ENCODE peak calls at places on chromosomes 3 and 15, in nine cellular contexts. One of them, this sample, is unnamed. For H3K9me3, the result is how much of the 10 kb centered on the place peaks cover.

GRCh38 chr3:24123596-24123995 is 178.5 kb downstream of the NR1D2 start:
- DNase-seq in endodermal cell: no peak
- DNase-seq in colonic mucosa: no peak
- DNase-seq in cardiac muscle cell: peak
- DNase-seq in sigmoid colon: no peak
- DNase-seq in ovary: no peak
- DNase-seq in neural progenitor cell: no peak
- DNase-seq in A549: no peak
- DNase-seq in lower lobe of right lung: no peak
- DNase-seq in this sample: no peak

GRCh38 chr3:131591394-131591990 is 88.7 kb upstream of the MRPL3 start:
- DNase-seq in sigmoid colon: no peak
- DNase-seq in endodermal cell: peak
- DNase-seq in ovary: peak
- DNase-seq in cardiac muscle cell: peak
- DNase-seq in neural progenitor cell: peak
- DNase-seq in colonic mucosa: no peak
- DNase-seq in lower lobe of right lung: no peak
- DNase-seq in A549: peak
- DNase-seq in this sample: no peak

GRCh38 chr3:171132873-171133272 is 106.4 kb upstream of the SLC2A2 start:
- DNase-seq in ovary: no peak
- DNase-seq in neural progenitor cell: no peak
- DNase-seq in lower lobe of right lung: no peak
- DNase-seq in colonic mucosa: no peak
- DNase-seq in cardiac muscle cell: peak
- DNase-seq in A549: no peak
- DNase-seq in endodermal cell: no peak
- DNase-seq in sigmoid colon: no peak
- DNase-seq in this sample: no peak

GRCh38 chr3:46461971-46462910 is 2.5 kb downstream of the LTF start:
- DNase-seq in lower lobe of right lung: no peak
- DNase-seq in sigmoid colon: no peak
- DNase-seq in cardiac muscle cell: peak
- DNase-seq in A549: no peak
- DNase-seq in ovary: no peak
- DNase-seq in endodermal cell: peak
- DNase-seq in neural progenitor cell: no peak
- DNase-seq in colonic mucosa: no peak
- DNase-seq in this sample: no peak

GRCh38 chr3:126616931-126617330 is 38.0 kb downstream of the TXNRD3 start:
- DNase-seq in A549: no peak
- DNase-seq in neural progenitor cell: no peak
- DNase-seq in cardiac muscle cell: no peak
- DNase-seq in ovary: no peak
- DNase-seq in colonic mucosa: no peak
- DNase-seq in lower lobe of right lung: no peak
- DNase-seq in endodermal cell: no peak
- DNase-seq in sigmoid colon: no peak
- DNase-seq in this sample: no peak

GRCh38 chr3:120182613-120183524 is 88.6 kb upstream of the GSK3B start:
- DNase-seq in endodermal cell: no peak
- DNase-seq in lower lobe of right lung: no peak
- DNase-seq in sigmoid colon: no peak
- DNase-seq in neural progenitor cell: no peak
- DNase-seq in colonic mucosa: no peak
- DNase-seq in ovary: no peak
- DNase-seq in A549: no peak
- DNase-seq in cardiac muscle cell: peak
- DNase-seq in this sample: no peak

GRCh38 chr15:37106490-37107001 is 6.2 kb upstream of the MEIS2 start:
- DNase-seq in colonic mucosa: no peak
- DNase-seq in endodermal cell: peak
- DNase-seq in lower lobe of right lung: no peak
- DNase-seq in neural progenitor cell: peak
- DNase-seq in ovary: peak
- DNase-seq in sigmoid colon: peak
- DNase-seq in cardiac muscle cell: peak
- DNase-seq in A549: no peak
- DNase-seq in this sample: no peak

GRCh38 chr3:126111566-126112475 is 27.9 kb upstream of the SLC41A3 start:
- DNase-seq in lower lobe of right lung: no peak
- DNase-seq in cardiac muscle cell: no peak
- DNase-seq in A549: no peak
- DNase-seq in ovary: no peak
- DNase-seq in neural progenitor cell: no peak
- DNase-seq in colonic mucosa: peak
- DNase-seq in endodermal cell: peak
- DNase-seq in sigmoid colon: peak
- DNase-seq in this sample: no peak

GRCh38 chr15:101045236-101045646 is 126.1 kb downstream of the LRRK1 start:
- DNase-seq in lower lobe of right lung: peak
- DNase-seq in ovary: peak
- DNase-seq in cardiac muscle cell: peak
- DNase-seq in A549: no peak
- DNase-seq in neural progenitor cell: no peak
- DNase-seq in endodermal cell: no peak
- DNase-seq in sigmoid colon: peak
- DNase-seq in colonic mucosa: peak
- DNase-seq in this sample: no peak

GRCh38 chr3:132569153-132569552 is 27.9 kb upstream of the ACKR4 start:
- DNase-seq in neural progenitor cell: no peak
- DNase-seq in endodermal cell: no peak
- DNase-seq in lower lobe of right lung: no peak
- DNase-seq in colonic mucosa: no peak
- DNase-seq in ovary: no peak
- DNase-seq in sigmoid colon: no peak
- DNase-seq in cardiac muscle cell: no peak
- DNase-seq in A549: no peak
- DNase-seq in this sample: no peak

GRCh38 chr3:171809513-171810277 is 588 bp downstream of the PLD1 start:
- DNase-seq in endodermal cell: peak
- DNase-seq in lower lobe of right lung: peak
- DNase-seq in neural progenitor cell: peak
- DNase-seq in ovary: peak
- DNase-seq in A549: peak
- DNase-seq in cardiac muscle cell: peak
- DNase-seq in colonic mucosa: peak
- DNase-seq in sigmoid colon: peak
- DNase-seq in this sample: peak

GRCh38 chr15:68204776-68205557 is at the start of gene CALML4:
- DNase-seq in cardiac muscle cell: peak
- DNase-seq in neural progenitor cell: no peak
- DNase-seq in colonic mucosa: peak
- DNase-seq in lower lobe of right lung: peak
- DNase-seq in A549: no peak
- DNase-seq in endodermal cell: no peak
- DNase-seq in ovary: peak
- DNase-seq in sigmoid colon: peak
- DNase-seq in this sample: peak

GRCh38 chr3:43540625-43541024 is 81.2 kb downstream of the ANO10 start:
- DNase-seq in neural progenitor cell: no peak
- DNase-seq in endodermal cell: no peak
- DNase-seq in lower lobe of right lung: no peak
- DNase-seq in sigmoid colon: no peak
- DNase-seq in colonic mucosa: no peak
- DNase-seq in cardiac muscle cell: peak
- DNase-seq in A549: no peak
- DNase-seq in ovary: no peak
- DNase-seq in this sample: no peak

GRCh38 chr3:51332156-51332555 is 52.9 kb upstream of the MANF start:
- DNase-seq in colonic mucosa: no peak
- DNase-seq in endodermal cell: peak
- DNase-seq in sigmoid colon: no peak
- DNase-seq in ovary: no peak
- DNase-seq in lower lobe of right lung: no peak
- DNase-seq in neural progenitor cell: no peak
- DNase-seq in A549: no peak
- DNase-seq in cardiac muscle cell: no peak
- DNase-seq in this sample: no peak

GRCh38 chr3:58683001-58683845 is 16.6 kb upstream of the FAM3D start:
- DNase-seq in ovary: no peak
- DNase-seq in lower lobe of right lung: no peak
- DNase-seq in endodermal cell: no peak
- DNase-seq in cardiac muscle cell: no peak
- DNase-seq in A549: no peak
- DNase-seq in neural progenitor cell: no peak
- DNase-seq in colonic mucosa: no peak
- DNase-seq in sigmoid colon: no peak
- DNase-seq in this sample: no peak

GRCh38 chr3:10602769-10603768 is 97.7 kb upstream of the ATP2B2 start:
- DNase-seq in lower lobe of right lung: no peak
- DNase-seq in colonic mucosa: no peak
- DNase-seq in A549: no peak
- DNase-seq in ovary: no peak
- DNase-seq in neural progenitor cell: no peak
- DNase-seq in sigmoid colon: no peak
- DNase-seq in endodermal cell: no peak
- DNase-seq in cardiac muscle cell: no peak
- DNase-seq in this sample: peak

DNA sequence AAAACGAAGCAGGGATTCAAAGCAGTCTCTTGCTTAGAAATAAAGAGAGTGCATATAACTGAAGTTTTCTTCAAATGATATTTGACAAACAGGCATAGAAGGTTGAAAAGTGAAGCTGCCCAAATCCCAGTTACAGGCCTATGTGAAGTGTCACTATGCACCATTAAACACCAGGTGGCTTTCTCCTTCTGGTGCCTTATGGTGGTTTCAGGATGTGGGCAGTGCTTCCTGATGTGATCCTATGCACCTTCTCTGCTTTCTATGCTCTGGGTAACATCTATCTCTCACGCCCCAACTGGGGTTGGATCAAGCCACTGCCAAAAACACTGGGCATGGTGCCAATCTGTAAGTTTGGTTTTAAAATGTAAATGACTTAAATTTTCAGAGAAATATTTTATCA is 744.7 kb downstream of the TUSC7 start:
- DNase-seq in neural progenitor cell: no peak
- DNase-seq in endodermal cell: peak
- DNase-seq in sigmoid colon: no peak
- DNase-seq in A549: no peak
- DNase-seq in ovary: no peak
- DNase-seq in cardiac muscle cell: peak
- DNase-seq in colonic mucosa: no peak
- DNase-seq in lower lobe of right lung: no peak
- DNase-seq in this sample: peak
- H3K4me3 ChIP-seq in neural progenitor cell: no peak
- H3K4me3 ChIP-seq in endodermal cell: no peak
- H3K4me3 ChIP-seq in sigmoid colon: no peak
- H3K4me3 ChIP-seq in A549: no peak
- H3K4me3 ChIP-seq in ovary: no peak
- H3K4me3 ChIP-seq in cardiac muscle cell: no peak
- H3K4me3 ChIP-seq in colonic mucosa: no peak
- H3K4me3 ChIP-seq in lower lobe of right lung: no peak
- H3K4me3 ChIP-seq in this sample: no peak

GRCh38 chr3:131163-131889 is 65.2 kb upstream of the CHL1 start:
- DNase-seq in neural progenitor cell: no peak
- DNase-seq in sigmoid colon: no peak
- DNase-seq in cardiac muscle cell: no peak
- DNase-seq in ovary: no peak
- DNase-seq in colonic mucosa: no peak
- DNase-seq in endodermal cell: no peak
- DNase-seq in A549: no peak
- DNase-seq in lower lobe of right lung: no peak
- DNase-seq in this sample: no peak

GRCh38 chr3:132904-133303 is 63.7 kb upstream of the CHL1 start:
- DNase-seq in lower lobe of right lung: no peak
- DNase-seq in ovary: no peak
- DNase-seq in sigmoid colon: no peak
- DNase-seq in A549: no peak
- DNase-seq in cardiac muscle cell: no peak
- DNase-seq in neural progenitor cell: no peak
- DNase-seq in endodermal cell: no peak
- DNase-seq in colonic mucosa: no peak
- DNase-seq in this sample: no peak

GRCh38 chr3:128502-128901 is 68.1 kb upstream of the CHL1 start:
- DNase-seq in lower lobe of right lung: no peak
- DNase-seq in neural progenitor cell: no peak
- DNase-seq in cardiac muscle cell: no peak
- DNase-seq in sigmoid colon: no peak
- DNase-seq in A549: no peak
- DNase-seq in colonic mucosa: no peak
- DNase-seq in endodermal cell: no peak
- DNase-seq in ovary: no peak
- DNase-seq in this sample: no peak

GRCh38 chr3:132378-132777 is 64.2 kb upstream of the CHL1 start:
- DNase-seq in endodermal cell: no peak
- DNase-seq in ovary: no peak
- DNase-seq in colonic mucosa: no peak
- DNase-seq in lower lobe of right lung: no peak
- DNase-seq in cardiac muscle cell: no peak
- DNase-seq in A549: no peak
- DNase-seq in neural progenitor cell: no peak
- DNase-seq in sigmoid colon: no peak
- DNase-seq in this sample: no peak
- H3K9me3 ChIP-seq in endodermal cell: half or more
- H3K9me3 ChIP-seq in ovary: under half
- H3K9me3 ChIP-seq in colonic mucosa: under half
- H3K9me3 ChIP-seq in lower lobe of right lung: under half
- H3K9me3 ChIP-seq in cardiac muscle cell: under half
- H3K9me3 ChIP-seq in A549: under half
- H3K9me3 ChIP-seq in neural progenitor cell: under half
- H3K9me3 ChIP-seq in sigmoid colon: under half
- H3K9me3 ChIP-seq in this sample: under half

DNA sequence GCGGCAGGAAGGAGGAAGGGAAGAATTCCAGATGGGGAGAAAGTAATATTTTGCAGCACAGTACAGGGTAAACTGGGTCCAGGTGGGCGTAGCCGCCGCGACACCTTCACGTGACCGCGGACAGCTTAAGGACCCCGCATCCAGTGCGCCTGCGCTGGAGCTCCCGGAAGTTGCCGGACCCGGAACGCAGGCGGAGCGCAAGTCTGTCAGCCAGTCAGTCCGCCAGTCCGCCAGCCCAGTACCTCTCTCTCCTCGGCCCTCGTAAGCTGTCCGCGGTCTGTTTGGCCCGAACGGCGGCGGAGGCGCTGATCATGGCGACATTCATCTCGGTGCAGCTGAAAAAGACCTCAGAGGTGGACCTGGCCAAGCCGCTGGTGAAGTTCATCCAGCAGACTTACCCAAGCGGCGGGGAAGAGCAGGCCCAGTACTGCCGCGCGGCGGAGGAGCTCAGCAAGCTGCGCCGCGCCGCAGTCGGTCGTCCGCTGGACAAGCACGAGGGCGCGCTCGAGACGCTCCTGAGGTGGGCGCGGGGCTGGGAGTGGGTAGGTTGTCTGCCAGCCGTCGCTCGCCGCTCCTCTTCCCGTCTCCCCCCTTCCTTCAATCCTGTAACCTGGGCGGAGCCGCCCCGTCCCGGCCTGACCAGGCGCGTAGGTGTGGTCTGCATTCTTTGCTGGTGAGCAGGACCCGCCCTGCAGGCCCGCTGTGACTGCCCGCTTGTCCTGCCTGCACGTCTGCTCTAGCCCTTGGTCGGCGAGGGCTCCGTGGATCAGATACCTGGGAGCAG is at the start of gene PDCD6IP:
- DNase-seq in sigmoid colon: peak
- DNase-seq in endodermal cell: peak
- DNase-seq in ovary: peak
- DNase-seq in lower lobe of right lung: peak
- DNase-seq in neural progenitor cell: peak
- DNase-seq in A549: peak
- DNase-seq in cardiac muscle cell: peak
- DNase-seq in colonic mucosa: peak
- DNase-seq in this sample: peak
- TF ChIP-seq CTCF in sigmoid colon: no peak
- TF ChIP-seq CTCF in endodermal cell: peak
- TF ChIP-seq CTCF in ovary: no peak
- TF ChIP-seq CTCF in lower lobe of right lung: no peak
- TF ChIP-seq CTCF in neural progenitor cell: peak
- TF ChIP-seq CTCF in A549: no peak
- TF ChIP-seq CTCF in cardiac muscle cell: peak
- TF ChIP-seq CTCF in colonic mucosa: no peak
- TF ChIP-seq CTCF in this sample: no peak

GRCh38 chr15:22981336-22981840 is 1.2 kb upstream of the CYFIP1 start:
- DNase-seq in endodermal cell: peak
- DNase-seq in cardiac muscle cell: no peak
- DNase-seq in sigmoid colon: peak
- DNase-seq in neural progenitor cell: no peak
- DNase-seq in colonic mucosa: no peak
- DNase-seq in lower lobe of right lung: no peak
- DNase-seq in A549: no peak
- DNase-seq in ovary: no peak
- DNase-seq in this sample: no peak
- H3K4me3 ChIP-seq in endodermal cell: peak
- H3K4me3 ChIP-seq in cardiac muscle cell: no peak
- H3K4me3 ChIP-seq in sigmoid colon: peak
- H3K4me3 ChIP-seq in neural progenitor cell: peak
- H3K4me3 ChIP-seq in colonic mucosa: peak
- H3K4me3 ChIP-seq in lower lobe of right lung: peak
- H3K4me3 ChIP-seq in A549: peak
- H3K4me3 ChIP-seq in ovary: no peak
- H3K4me3 ChIP-seq in this sample: no peak